ENCODE peak calls at places on chromosomes 4 and X, in nine cellular contexts. One of them, this sample, is unnamed.
A peak's percentile ranks its signal among the peaks of the same experiment; 100 is the strongest.

GRCh38 chr4:173367285-173367684 is 3.5 kb upstream of the SAP30 start:
- DNase-seq in SK-N-DZ: no peak
- DNase-seq in NCI-H2029 treated with DMSO at 0.1 percent for 48 hours: no peak
- DNase-seq in NCI-H748 treated with DMSO at 0.1 percent for 48 hours: no peak
- DNase-seq in colonic mucosa: no peak
- DNase-seq in brain microvascular endothelial cell: no peak
- DNase-seq in NCI-H1436: no peak
- DNase-seq in stimulated activated CD8-positive, alpha-beta memory T cell treated with anti-CD3 and anti-CD28 coated beads, Interleukin-7, amount 100 ng/mL, for 24 hours: no peak
- DNase-seq in NCI-H1105: no peak
- DNase-seq in this sample: no peak

GRCh38 chr4:56330691-56331090 is 56.6 kb downstream of the AASDH start:
- DNase-seq in SK-N-DZ: no peak
- DNase-seq in NCI-H2029 treated with DMSO at 0.1 percent for 48 hours: no peak
- DNase-seq in NCI-H748 treated with DMSO at 0.1 percent for 48 hours: no peak
- DNase-seq in colonic mucosa: no peak
- DNase-seq in brain microvascular endothelial cell: peak; percentile 38
- DNase-seq in NCI-H1436: no peak
- DNase-seq in stimulated activated CD8-positive, alpha-beta memory T cell treated with anti-CD3 and anti-CD28 coated beads, Interleukin-7, amount 100 ng/mL, for 24 hours: no peak
- DNase-seq in NCI-H1105: no peak
- DNase-seq in this sample: no peak

GRCh38 chrX:115616943-115617563 is 56.1 kb downstream of the PLS3 start:
- DNase-seq in SK-N-DZ: no peak
- DNase-seq in NCI-H2029 treated with DMSO at 0.1 percent for 48 hours: no peak
- DNase-seq in NCI-H748 treated with DMSO at 0.1 percent for 48 hours: no peak
- DNase-seq in colonic mucosa: no peak
- DNase-seq in brain microvascular endothelial cell: peak; percentile 76
- DNase-seq in NCI-H1436: no peak
- DNase-seq in stimulated activated CD8-positive, alpha-beta memory T cell treated with anti-CD3 and anti-CD28 coated beads, Interleukin-7, amount 100 ng/mL, for 24 hours: no peak
- DNase-seq in NCI-H1105: no peak
- DNase-seq in this sample: no peak

GRCh38 chr4:70713453-70714026 is 8.2 kb upstream of the RUFY3 start:
- DNase-seq in SK-N-DZ: no peak
- DNase-seq in NCI-H2029 treated with DMSO at 0.1 percent for 48 hours: no peak
- DNase-seq in NCI-H748 treated with DMSO at 0.1 percent for 48 hours: no peak
- DNase-seq in colonic mucosa: no peak
- DNase-seq in brain microvascular endothelial cell: no peak
- DNase-seq in NCI-H1436: no peak
- DNase-seq in stimulated activated CD8-positive, alpha-beta memory T cell treated with anti-CD3 and anti-CD28 coated beads, Interleukin-7, amount 100 ng/mL, for 24 hours: no peak
- DNase-seq in NCI-H1105: no peak
- DNase-seq in this sample: no peak

GRCh38 chr4:125013891-125014290 is 300.9 kb upstream of the FAT4 start:
- DNase-seq in SK-N-DZ: no peak
- DNase-seq in NCI-H2029 treated with DMSO at 0.1 percent for 48 hours: peak; percentile 12
- DNase-seq in NCI-H748 treated with DMSO at 0.1 percent for 48 hours: no peak
- DNase-seq in colonic mucosa: no peak
- DNase-seq in brain microvascular endothelial cell: peak; percentile 27
- DNase-seq in NCI-H1436: no peak
- DNase-seq in stimulated activated CD8-positive, alpha-beta memory T cell treated with anti-CD3 and anti-CD28 coated beads, Interleukin-7, amount 100 ng/mL, for 24 hours: no peak
- DNase-seq in NCI-H1105: no peak
- DNase-seq in this sample: no peak

GRCh38 chr4:31045724-31046318 is 325.7 kb downstream of the PCDH7 start:
- DNase-seq in SK-N-DZ: peak; percentile 38
- DNase-seq in NCI-H2029 treated with DMSO at 0.1 percent for 48 hours: peak; percentile 57
- DNase-seq in NCI-H748 treated with DMSO at 0.1 percent for 48 hours: peak; percentile 47
- DNase-seq in colonic mucosa: no peak
- DNase-seq in brain microvascular endothelial cell: peak; percentile 12
- DNase-seq in NCI-H1436: peak; percentile 8
- DNase-seq in stimulated activated CD8-positive, alpha-beta memory T cell treated with anti-CD3 and anti-CD28 coated beads, Interleukin-7, amount 100 ng/mL, for 24 hours: no peak
- DNase-seq in NCI-H1105: no peak
- DNase-seq in this sample: peak; percentile 55

GRCh38 chr4:39043697-39044363 is 11.6 kb upstream of the TMEM156 start:
- DNase-seq in SK-N-DZ: peak; percentile 22
- DNase-seq in NCI-H2029 treated with DMSO at 0.1 percent for 48 hours: no peak
- DNase-seq in NCI-H748 treated with DMSO at 0.1 percent for 48 hours: no peak
- DNase-seq in colonic mucosa: no peak
- DNase-seq in brain microvascular endothelial cell: peak; percentile 66
- DNase-seq in NCI-H1436: no peak
- DNase-seq in stimulated activated CD8-positive, alpha-beta memory T cell treated with anti-CD3 and anti-CD28 coated beads, Interleukin-7, amount 100 ng/mL, for 24 hours: no peak
- DNase-seq in NCI-H1105: no peak
- DNase-seq in this sample: peak; percentile 90

GRCh38 chr4:147163311-147163710 is 217.6 kb upstream of the TTC29 start:
- DNase-seq in SK-N-DZ: no peak
- DNase-seq in NCI-H2029 treated with DMSO at 0.1 percent for 48 hours: no peak
- DNase-seq in NCI-H748 treated with DMSO at 0.1 percent for 48 hours: no peak
- DNase-seq in colonic mucosa: no peak
- DNase-seq in brain microvascular endothelial cell: no peak
- DNase-seq in NCI-H1436: no peak
- DNase-seq in stimulated activated CD8-positive, alpha-beta memory T cell treated with anti-CD3 and anti-CD28 coated beads, Interleukin-7, amount 100 ng/mL, for 24 hours: no peak
- DNase-seq in NCI-H1105: no peak
- DNase-seq in this sample: no peak

GRCh38 chr4:125323547-125324100 is 8.9 kb downstream of the FAT4 start:
- DNase-seq in SK-N-DZ: no peak
- DNase-seq in NCI-H2029 treated with DMSO at 0.1 percent for 48 hours: no peak
- DNase-seq in NCI-H748 treated with DMSO at 0.1 percent for 48 hours: no peak
- DNase-seq in colonic mucosa: no peak
- DNase-seq in brain microvascular endothelial cell: peak; percentile 67
- DNase-seq in NCI-H1436: no peak
- DNase-seq in stimulated activated CD8-positive, alpha-beta memory T cell treated with anti-CD3 and anti-CD28 coated beads, Interleukin-7, amount 100 ng/mL, for 24 hours: no peak
- DNase-seq in NCI-H1105: no peak
- DNase-seq in this sample: no peak

GRCh38 chrX:48891402-48892288 is 5.9 kb downstream of the TIMM17B start:
- DNase-seq in SK-N-DZ: peak; percentile 91
- DNase-seq in NCI-H2029 treated with DMSO at 0.1 percent for 48 hours: peak; percentile 45
- DNase-seq in NCI-H748 treated with DMSO at 0.1 percent for 48 hours: peak; percentile 77
- DNase-seq in colonic mucosa: peak; percentile 91
- DNase-seq in brain microvascular endothelial cell: peak; percentile 72
- DNase-seq in NCI-H1436: peak; percentile 78
- DNase-seq in stimulated activated CD8-positive, alpha-beta memory T cell treated with anti-CD3 and anti-CD28 coated beads, Interleukin-7, amount 100 ng/mL, for 24 hours: peak; percentile 37
- DNase-seq in NCI-H1105: peak; percentile 70
- DNase-seq in this sample: peak; percentile 79

GRCh38 chrX:138067415-138067814 is 501.5 kb downstream of the ZIC3 start:
- DNase-seq in SK-N-DZ: no peak
- DNase-seq in NCI-H2029 treated with DMSO at 0.1 percent for 48 hours: no peak
- DNase-seq in NCI-H748 treated with DMSO at 0.1 percent for 48 hours: no peak
- DNase-seq in colonic mucosa: no peak
- DNase-seq in brain microvascular endothelial cell: no peak
- DNase-seq in NCI-H1436: no peak
- DNase-seq in stimulated activated CD8-positive, alpha-beta memory T cell treated with anti-CD3 and anti-CD28 coated beads, Interleukin-7, amount 100 ng/mL, for 24 hours: no peak
- DNase-seq in NCI-H1105: no peak
- DNase-seq in this sample: no peak

GRCh38 chr4:184457530-184458249 is 16.7 kb downstream of the IRF2 start:
- DNase-seq in SK-N-DZ: no peak
- DNase-seq in NCI-H2029 treated with DMSO at 0.1 percent for 48 hours: no peak
- DNase-seq in NCI-H748 treated with DMSO at 0.1 percent for 48 hours: no peak
- DNase-seq in colonic mucosa: no peak
- DNase-seq in brain microvascular endothelial cell: no peak
- DNase-seq in NCI-H1436: no peak
- DNase-seq in stimulated activated CD8-positive, alpha-beta memory T cell treated with anti-CD3 and anti-CD28 coated beads, Interleukin-7, amount 100 ng/mL, for 24 hours: no peak
- DNase-seq in NCI-H1105: no peak
- DNase-seq in this sample: no peak

GRCh38 chr4:3836802-3837601 is 70.8 kb downstream of the ADRA2C start:
- DNase-seq in SK-N-DZ: peak; percentile 3
- DNase-seq in NCI-H2029 treated with DMSO at 0.1 percent for 48 hours: no peak
- DNase-seq in NCI-H748 treated with DMSO at 0.1 percent for 48 hours: no peak
- DNase-seq in colonic mucosa: no peak
- DNase-seq in brain microvascular endothelial cell: no peak
- DNase-seq in NCI-H1436: no peak
- DNase-seq in stimulated activated CD8-positive, alpha-beta memory T cell treated with anti-CD3 and anti-CD28 coated beads, Interleukin-7, amount 100 ng/mL, for 24 hours: no peak
- DNase-seq in NCI-H1105: no peak
- DNase-seq in this sample: peak; percentile 75

GRCh38 chrX:16160729-16161128 is 6.6 kb upstream of the MAGEB17 start:
- DNase-seq in SK-N-DZ: no peak
- DNase-seq in NCI-H2029 treated with DMSO at 0.1 percent for 48 hours: no peak
- DNase-seq in NCI-H748 treated with DMSO at 0.1 percent for 48 hours: no peak
- DNase-seq in colonic mucosa: no peak
- DNase-seq in brain microvascular endothelial cell: peak; percentile 62
- DNase-seq in NCI-H1436: no peak
- DNase-seq in stimulated activated CD8-positive, alpha-beta memory T cell treated with anti-CD3 and anti-CD28 coated beads, Interleukin-7, amount 100 ng/mL, for 24 hours: no peak
- DNase-seq in NCI-H1105: no peak
- DNase-seq in this sample: no peak

GRCh38 chr4:30537462-30537861 is 182.7 kb upstream of the PCDH7 start:
- DNase-seq in SK-N-DZ: no peak
- DNase-seq in NCI-H2029 treated with DMSO at 0.1 percent for 48 hours: no peak
- DNase-seq in NCI-H748 treated with DMSO at 0.1 percent for 48 hours: no peak
- DNase-seq in colonic mucosa: peak; percentile 41
- DNase-seq in brain microvascular endothelial cell: peak; percentile 42
- DNase-seq in NCI-H1436: no peak
- DNase-seq in stimulated activated CD8-positive, alpha-beta memory T cell treated with anti-CD3 and anti-CD28 coated beads, Interleukin-7, amount 100 ng/mL, for 24 hours: no peak
- DNase-seq in NCI-H1105: no peak
- DNase-seq in this sample: no peak

GRCh38 chr4:1608821-1609500 is 75.2 kb downstream of the FAM53A start:
- DNase-seq in SK-N-DZ: no peak
- DNase-seq in NCI-H2029 treated with DMSO at 0.1 percent for 48 hours: no peak
- DNase-seq in NCI-H748 treated with DMSO at 0.1 percent for 48 hours: no peak
- DNase-seq in colonic mucosa: no peak
- DNase-seq in brain microvascular endothelial cell: no peak
- DNase-seq in NCI-H1436: no peak
- DNase-seq in stimulated activated CD8-positive, alpha-beta memory T cell treated with anti-CD3 and anti-CD28 coated beads, Interleukin-7, amount 100 ng/mL, for 24 hours: no peak
- DNase-seq in NCI-H1105: no peak
- DNase-seq in this sample: no peak

GRCh38 chr4:53905935-53906377 is 158.4 kb downstream of the CHIC2 start:
- DNase-seq in SK-N-DZ: peak; percentile 65
- DNase-seq in NCI-H2029 treated with DMSO at 0.1 percent for 48 hours: no peak
- DNase-seq in NCI-H748 treated with DMSO at 0.1 percent for 48 hours: peak; percentile 20
- DNase-seq in colonic mucosa: peak; percentile 48
- DNase-seq in brain microvascular endothelial cell: peak; percentile 63
- DNase-seq in NCI-H1436: no peak
- DNase-seq in stimulated activated CD8-positive, alpha-beta memory T cell treated with anti-CD3 and anti-CD28 coated beads, Interleukin-7, amount 100 ng/mL, for 24 hours: no peak
- DNase-seq in NCI-H1105: no peak
- DNase-seq in this sample: peak; percentile 76

GRCh38 chr4:90127706-90128345 is 632 bp downstream of the CCSER1 start:
- DNase-seq in SK-N-DZ: peak; percentile 29
- DNase-seq in NCI-H2029 treated with DMSO at 0.1 percent for 48 hours: no peak
- DNase-seq in NCI-H748 treated with DMSO at 0.1 percent for 48 hours: no peak
- DNase-seq in colonic mucosa: peak; percentile 25
- DNase-seq in brain microvascular endothelial cell: no peak
- DNase-seq in NCI-H1436: no peak
- DNase-seq in stimulated activated CD8-positive, alpha-beta memory T cell treated with anti-CD3 and anti-CD28 coated beads, Interleukin-7, amount 100 ng/mL, for 24 hours: no peak
- DNase-seq in NCI-H1105: no peak
- DNase-seq in this sample: no peak

GRCh38 chrX:85611926-85612325 is 232.5 kb upstream of the POF1B start:
- DNase-seq in SK-N-DZ: peak; percentile 3
- DNase-seq in NCI-H2029 treated with DMSO at 0.1 percent for 48 hours: no peak
- DNase-seq in NCI-H748 treated with DMSO at 0.1 percent for 48 hours: peak; percentile 19
- DNase-seq in colonic mucosa: no peak
- DNase-seq in brain microvascular endothelial cell: no peak
- DNase-seq in NCI-H1436: peak; percentile 20
- DNase-seq in stimulated activated CD8-positive, alpha-beta memory T cell treated with anti-CD3 and anti-CD28 coated beads, Interleukin-7, amount 100 ng/mL, for 24 hours: no peak
- DNase-seq in NCI-H1105: no peak
- DNase-seq in this sample: peak; percentile 59

GRCh38 chr4:67091668-67092067 is 453.6 kb downstream of the CENPC start:
- DNase-seq in SK-N-DZ: peak; percentile 12
- DNase-seq in NCI-H2029 treated with DMSO at 0.1 percent for 48 hours: no peak
- DNase-seq in NCI-H748 treated with DMSO at 0.1 percent for 48 hours: no peak
- DNase-seq in colonic mucosa: no peak
- DNase-seq in brain microvascular endothelial cell: no peak
- DNase-seq in NCI-H1436: no peak
- DNase-seq in stimulated activated CD8-positive, alpha-beta memory T cell treated with anti-CD3 and anti-CD28 coated beads, Interleukin-7, amount 100 ng/mL, for 24 hours: no peak
- DNase-seq in NCI-H1105: no peak
- DNase-seq in this sample: no peak

GRCh38 chr4:151418385-151418784 is 9.4 kb downstream of the FHIP1A start:
- DNase-seq in SK-N-DZ: no peak
- DNase-seq in NCI-H2029 treated with DMSO at 0.1 percent for 48 hours: no peak
- DNase-seq in NCI-H748 treated with DMSO at 0.1 percent for 48 hours: no peak
- DNase-seq in colonic mucosa: peak; percentile 49
- DNase-seq in brain microvascular endothelial cell: peak; percentile 70
- DNase-seq in NCI-H1436: no peak
- DNase-seq in stimulated activated CD8-positive, alpha-beta memory T cell treated with anti-CD3 and anti-CD28 coated beads, Interleukin-7, amount 100 ng/mL, for 24 hours: no peak
- DNase-seq in NCI-H1105: no peak
- DNase-seq in this sample: no peak

GRCh38 chrX:154408659-154409221 is 314 bp downstream of the DNASE1L1 start:
- DNase-seq in SK-N-DZ: no peak
- DNase-seq in NCI-H2029 treated with DMSO at 0.1 percent for 48 hours: no peak
- DNase-seq in NCI-H748 treated with DMSO at 0.1 percent for 48 hours: no peak
- DNase-seq in colonic mucosa: no peak
- DNase-seq in brain microvascular endothelial cell: no peak
- DNase-seq in NCI-H1436: no peak
- DNase-seq in stimulated activated CD8-positive, alpha-beta memory T cell treated with anti-CD3 and anti-CD28 coated beads, Interleukin-7, amount 100 ng/mL, for 24 hours: no peak
- DNase-seq in NCI-H1105: no peak
- DNase-seq in this sample: no peak

GRCh38 chrX:132483951-132484350 is 4.9 kb downstream of the MBNL3 start:
- DNase-seq in SK-N-DZ: no peak
- DNase-seq in NCI-H2029 treated with DMSO at 0.1 percent for 48 hours: no peak
- DNase-seq in NCI-H748 treated with DMSO at 0.1 percent for 48 hours: peak; percentile 61
- DNase-seq in colonic mucosa: no peak
- DNase-seq in brain microvascular endothelial cell: no peak
- DNase-seq in NCI-H1436: no peak
- DNase-seq in stimulated activated CD8-positive, alpha-beta memory T cell treated with anti-CD3 and anti-CD28 coated beads, Interleukin-7, amount 100 ng/mL, for 24 hours: no peak
- DNase-seq in NCI-H1105: no peak
- DNase-seq in this sample: no peak